ENCODE peak calls at places on chromosomes 4 and X, in seven cellular contexts. C is heart left ventricle; U is uterus; F is endothelial cell of umbilical vein; K is right atrium auricular region; L is upper lobe of left lung; S is effector memory CD4-positive, alpha-beta T cell. P is an unnamed sample.

GRCh38 chr4:174010547-174010946 is 272.9 kb downstream of the FBXO8 start:
- DNase-seq in F (no peak), S (no peak), U (no peak), L (no peak), C (no peak), K (no peak), P (no peak)

GRCh38 chr4:2166253-2166652 is 75.7 kb downstream of the HAUS3 start:
- DNase-seq in C (no peak), K (no peak), S (no peak), F (no peak), U (no peak), L (no peak), P (no peak)

GRCh38 chr4:24988776-24989175 is 42.0 kb downstream of the LGI2 start:
- DNase-seq in U (no peak), L (no peak), K (no peak), C (no peak), S (no peak), F (peak; percentile 61), P (no peak)

GRCh38 chr4:89562715-89563114 is 255.1 kb upstream of the GPRIN3 start:
- DNase-seq in S (no peak), C (no peak), L (no peak), F (no peak), K (no peak), U (no peak), P (no peak)

GRCh38 chrX:17685026-17685425 is 52.3 kb upstream of the SCML1 start:
- DNase-seq in F (no peak), U (no peak), S (no peak), L (no peak), K (no peak), C (no peak), P (no peak)

GRCh38 chr4:55363618-55364420 is 17.8 kb downstream of the SRD5A3 start:
- DNase-seq in U (no peak), L (no peak), F (no peak), C (no peak), K (peak; percentile 43), S (no peak), P (no peak)

GRCh38 chrX:71228063-71228642 is 5.1 kb downstream of the GJB1 start:
- DNase-seq in K (no peak), C (no peak), S (no peak), F (no peak), U (no peak), L (no peak), P (no peak)

GRCh38 chrX:101191217-101191750 is 28.3 kb upstream of the DRP2 start:
- DNase-seq in F (peak; percentile 29), U (peak; percentile 12), K (no peak), L (no peak), C (peak; percentile 14), S (no peak), P (no peak)

GRCh38 chrX:21940356-21940829 is at the start of gene SMS:
- DNase-seq in F (peak; percentile 66), U (peak; percentile 71), C (peak; percentile 86), S (peak; percentile 36), L (peak; percentile 74), K (peak; percentile 74), P (peak; percentile 86)

GRCh38 chr4:151489462-151490203 is 80.7 kb downstream of the FHIP1A start:
- DNase-seq in U (no peak), K (no peak), S (no peak), L (peak; percentile 63), C (no peak), F (no peak), P (no peak)

GRCh38 chr4:140833280-140833679 is 77.1 kb upstream of the TBC1D9 start:
- DNase-seq in C (no peak), U (no peak), F (no peak), K (no peak), S (no peak), L (peak; percentile 43), P (no peak)

GRCh38 chr4:82899339-82899738 is 1.2 kb upstream of the THAP9 start:
- DNase-seq in K (no peak), S (no peak), C (no peak), F (peak; percentile 45), U (no peak), L (no peak), P (no peak)

GRCh38 chr4:78336093-78336943 is 215.3 kb upstream of the ANXA3 start:
- DNase-seq in S (no peak), C (no peak), K (no peak), L (no peak), F (no peak), U (no peak), P (no peak)

GRCh38 chrX:17052210-17052609 is 105.8 kb downstream of the REPS2 start:
- DNase-seq in F (no peak), K (no peak), S (no peak), U (no peak), C (no peak), L (no peak), P (no peak)

GRCh38 chr4:81346719-81347118 is 125.0 kb downstream of the RASGEF1B start:
- DNase-seq in U (no peak), S (no peak), K (no peak), F (no peak), L (no peak), C (no peak), P (no peak)

GRCh38 chrX:86806786-86807185 is 658.5 kb downstream of the DACH2 start:
- DNase-seq in S (no peak), C (no peak), K (no peak), L (no peak), F (no peak), U (no peak), P (no peak)

GRCh38 chr4:100823993-100824323 is 306.1 kb upstream of the EMCN start:
- DNase-seq in C (no peak), U (no peak), S (no peak), K (no peak), L (no peak), F (no peak), P (no peak)

GRCh38 chr4:8688908-8689445 is 96.4 kb downstream of the CPZ start:
- DNase-seq in U (no peak), L (no peak), C (no peak), K (no peak), S (no peak), F (no peak), P (peak; percentile 40)

GRCh38 chrX:113473418-113473817 is 632.8 kb upstream of the AMOT start:
- DNase-seq in F (no peak), K (no peak), L (no peak), C (no peak), U (no peak), S (no peak), P (no peak)
- H3K4me3 ChIP-seq in F (no peak overlapping the region), K (no peak overlapping the region), L (no peak overlapping the region), C (no peak overlapping the region), U (no peak overlapping the region), S (no peak overlapping the region), P (no peak overlapping the region)

GRCh38 chrX:40085714-40086113 is 12.0 kb downstream of the BCOR start:
- DNase-seq in U (no peak), S (no peak), C (no peak), L (no peak), K (no peak), F (no peak), P (no peak)

GRCh38 chrX:40085086-40085551 is 12.6 kb downstream of the BCOR start:
- DNase-seq in S (no peak), K (no peak), F (peak; percentile 9), C (no peak), U (no peak), L (no peak), P (no peak)

GRCh38 chrX:40088299-40088625 is 9.5 kb downstream of the BCOR start:
- DNase-seq in F (no peak), K (no peak), C (no peak), L (no peak), S (no peak), U (no peak), P (no peak)

GRCh38 chrX:40087574-40088298 is 10.0 kb downstream of the BCOR start:
- DNase-seq in U (no peak), C (no peak), K (no peak), L (no peak), F (no peak), S (no peak), P (no peak)

GRCh38 chrX:40086569-40087335 is 11.0 kb downstream of the BCOR start:
- DNase-seq in S (no peak), F (no peak), K (no peak), L (no peak), U (no peak), C (no peak), P (no peak)
- H3K27ac ChIP-seq in S (no peak overlapping the region), F (no peak overlapping the region), K (no peak overlapping the region), L (no peak overlapping the region), U (peak overlapping the region; percentile 44), C (no peak overlapping the region), P (peak overlapping the region; percentile 8)

DNA sequence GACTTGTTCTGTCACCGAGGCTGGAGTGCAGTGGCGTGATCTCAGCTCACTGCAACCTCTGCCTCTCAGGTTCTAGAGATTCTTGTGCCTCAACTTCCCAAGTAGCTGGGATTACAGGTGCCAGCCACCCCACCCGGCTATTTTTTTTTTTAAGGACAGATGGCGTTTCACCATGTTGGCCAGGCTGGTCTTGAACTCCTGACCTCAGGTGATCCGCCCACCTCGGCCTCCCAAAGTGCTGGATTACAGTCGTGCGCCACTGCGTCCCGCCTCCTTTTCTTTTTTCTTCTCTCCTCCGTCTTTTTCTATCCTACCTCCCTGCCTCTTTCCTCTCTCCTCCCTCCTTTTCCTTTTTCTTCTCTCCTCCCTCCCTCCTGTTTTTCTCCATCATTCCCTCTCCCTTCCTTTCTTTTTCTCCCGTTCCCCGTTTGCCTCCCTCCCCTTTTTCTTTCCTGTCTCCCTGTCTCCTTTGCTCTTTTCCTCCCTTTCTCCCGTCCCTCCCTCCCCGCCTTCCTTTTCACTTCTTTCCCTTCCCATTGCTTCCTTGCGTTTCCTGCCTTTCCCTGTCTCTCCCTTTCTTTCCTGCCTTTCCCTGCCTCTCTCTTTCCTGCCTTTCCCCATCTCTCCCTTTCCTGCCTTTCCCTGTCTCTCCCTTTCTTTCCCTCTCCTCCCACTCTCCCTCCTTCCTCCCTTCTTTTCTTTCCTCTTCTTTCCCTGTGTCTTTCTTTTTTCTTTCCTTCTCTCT is 2.1 kb upstream of the SLC25A6 start:
- DNase-seq in S (no peak), U (no peak), F (no peak), L (peak; percentile 5), C (no peak), K (no peak), P (no peak)
- H3K4me3 ChIP-seq in S (no peak overlapping the region), U (peak overlapping the region; percentile 60), F (no peak overlapping the region), L (no peak overlapping the region), C (peak overlapping the region; percentile 95), K (no peak overlapping the region), P (no peak overlapping the region)

DNA sequence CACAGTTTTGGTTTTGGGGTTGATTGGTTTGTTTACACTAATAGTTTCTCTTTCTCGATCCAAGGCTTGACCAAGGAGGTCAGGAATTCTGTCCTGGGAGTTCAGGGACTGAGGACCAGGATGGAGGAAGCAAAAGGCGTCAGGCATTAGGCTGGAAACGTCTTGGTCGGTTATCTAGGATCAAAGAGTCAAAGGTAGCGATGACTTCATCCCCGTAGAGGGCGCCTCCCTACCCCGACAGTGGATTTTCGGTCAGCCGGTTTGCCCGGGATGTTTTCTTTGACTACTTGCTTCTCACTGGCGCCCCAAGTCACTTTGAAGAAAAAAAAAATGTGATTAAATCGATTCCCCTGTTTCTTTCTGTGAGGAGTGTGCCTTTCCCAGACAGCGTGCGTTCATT is 985 bp upstream of the FHDC1 start:
- DNase-seq in L (peak; percentile 55), F (no peak), S (no peak), K (no peak), C (no peak), U (no peak), P (no peak)
- H3K27ac ChIP-seq in L (peak overlapping the region; percentile 82), F (no peak overlapping the region), S (no peak overlapping the region), K (no peak overlapping the region), C (no peak overlapping the region), U (no peak overlapping the region), P (no peak overlapping the region)

GRCh38 chrX:153884136-153885076 is 1.6 kb downstream of the L1CAM start:
- DNase-seq in K (no peak), F (no peak), S (no peak), L (no peak), U (no peak), C (no peak), P (no peak)
- H3K4me3 ChIP-seq in K (no peak overlapping the region), F (no peak overlapping the region), S (no peak overlapping the region), L (no peak overlapping the region), U (no peak overlapping the region), C (no peak overlapping the region), P (no peak overlapping the region)

P was measured in coronary artery.